ENCODE peak calls at places on chromosomes 11 and 22, in seven cellular contexts. P is NCI-H748 treated with DMSO at 0.1 percent for 48 hours; Y is neuronal stem cell; U is activated CD4-positive, alpha-beta T cell treated with anti-CD3 and anti-CD28 coated beads for 48 hours; N is stimulated activated CD8-positive, alpha-beta memory T cell treated with anti-CD3 and anti-CD28 coated beads, Interleukin-4, amount 100 ng/mL, for 4 hours; A is NB4; S is colonic mucosa. V is an unnamed sample.

GRCh38 chr11:27293500-27294417 is 69.3 kb downstream of the CCDC34 start:
- DNase-seq in N (no peak), P (no peak), U (no peak), Y (no peak), A (no peak), S (no peak), V (no peak)

GRCh38 chr11:36449566-36450390 is 60.3 kb downstream of the TRAF6 start:
- DNase-seq in P (no peak), A (peak; percentile 12), U (no peak), N (no peak), S (no peak), Y (no peak), V (no peak)

GRCh38 chr11:118606844-118607228 is 579 bp upstream of the PHLDB1 start:
- DNase-seq in Y (no peak), P (no peak), A (no peak), N (no peak), U (no peak), S (no peak), V (no peak)

GRCh38 chr11:120098503-120099054 is 39.3 kb downstream of the TRIM29 start:
- DNase-seq in Y (no peak), N (no peak), S (no peak), U (no peak), A (no peak), P (no peak), V (no peak)

GRCh38 chr11:2385156-2386151 is 8.3 kb downstream of the CD81 start:
- DNase-seq in P (no peak), N (no peak), Y (no peak), S (no peak), U (no peak), A (no peak), V (no peak)

GRCh38 chr22:22479116-22479515 is 29.4 kb downstream of the ZNF280B start:
- DNase-seq in P (no peak), Y (no peak), U (no peak), S (no peak), A (no peak), N (no peak), V (no peak)

GRCh38 chr22:48561676-48562075 is 1266.0 kb downstream of the BRD1 start:
- DNase-seq in P (no peak), S (no peak), Y (no peak), U (no peak), N (no peak), A (no peak), V (no peak)

GRCh38 chr11:118921929-118922744 is 3.6 kb downstream of the BCL9L start:
- DNase-seq in P (no peak), S (peak; percentile 87), Y (no peak), U (no peak), A (no peak), N (no peak), V (peak; percentile 83)

GRCh38 chr22:48261706-48262105 is 1499.3 kb downstream of the TBC1D22A start:
- DNase-seq in P (no peak), U (no peak), S (no peak), A (no peak), Y (no peak), N (no peak), V (no peak)

GRCh38 chr11:17414317-17414737 is 25.9 kb upstream of the KCNJ11 start:
- DNase-seq in P (no peak), Y (no peak), U (no peak), A (no peak), N (no peak), S (peak; percentile 45), V (no peak)

GRCh38 chr11:19879309-19880087 is 166.9 kb downstream of the NAV2 start:
- DNase-seq in A (no peak), N (no peak), S (no peak), Y (no peak), P (no peak), U (no peak), V (no peak)

GRCh38 chr22:40417881-40418280 is 47.5 kb downstream of the SGSM3 start:
- DNase-seq in N (no peak), U (no peak), A (no peak), S (no peak), P (no peak), Y (no peak), V (no peak)

GRCh38 chr11:65043881-65044501 is 3.0 kb downstream of the SAC3D1 start:
- DNase-seq in U (no peak), N (no peak), P (no peak), A (peak; percentile 70), Y (no peak), S (peak; percentile 40), V (peak; percentile 18)

GRCh38 chr11:65776196-65776595 is 4.6 kb downstream of the AP5B1 start:
- DNase-seq in A (peak; percentile 97), S (no peak), Y (no peak), P (no peak), U (no peak), N (no peak), V (no peak)

GRCh38 chr11:115222218-115222862 is 281.9 kb downstream of the CADM1 start:
- DNase-seq in N (no peak), P (peak; percentile 82), Y (no peak), A (peak; percentile 56), U (peak; percentile 16), S (no peak), V (no peak)

GRCh38 chr22:23110922-23111527 is 30.8 kb downstream of the RSPH14 start:
- DNase-seq in A (no peak), U (no peak), Y (no peak), S (no peak), P (no peak), N (no peak), V (no peak)

GRCh38 chr11:11582261-11582701 is 39.5 kb downstream of the GALNT18 start:
- DNase-seq in Y (no peak), U (no peak), A (no peak), P (no peak), N (no peak), S (no peak), V (peak; percentile 9)

GRCh38 chr22:44523981-44524759 is 26.1 kb upstream of the RTL6 start:
- DNase-seq in S (peak; percentile 30), U (no peak), N (no peak), Y (no peak), A (no peak), P (no peak), V (peak; percentile 59)

GRCh38 chr22:31230871-31231621 is 18.9 kb downstream of the LIMK2 start:
- DNase-seq in U (peak; percentile 20), P (no peak), Y (no peak), S (peak; percentile 70), A (peak; percentile 55), N (peak; percentile 14), V (peak; percentile 66)

GRCh38 chr11:128734439-128735224 is 40.8 kb downstream of the FLI1 start:
- DNase-seq in A (peak; percentile 70), S (peak; percentile 38), P (no peak), Y (no peak), U (peak; percentile 59), N (no peak), V (peak; percentile 45)

GRCh38 chr11:91243630-91244029 is 981.0 kb upstream of the FAT3 start:
- DNase-seq in P (no peak), A (peak; percentile 23), N (no peak), S (no peak), Y (no peak), U (no peak), V (no peak)

GRCh38 chr11:47607380-47607779 is 13.2 kb upstream of the C1QTNF4 start:
- DNase-seq in A (no peak), S (no peak), U (no peak), N (no peak), Y (no peak), P (no peak), V (peak; percentile 45)

GRCh38 chr11:132099692-132100091 is 729.3 kb downstream of the NTM start:
- DNase-seq in N (no peak), Y (peak; percentile 17), A (peak; percentile 38), P (no peak), S (no peak), U (peak; percentile 17), V (no peak)

GRCh38 chr22:24426859-24427499 is 420 bp upstream of the ADORA2A start:
- DNase-seq in A (no peak), Y (no peak), P (no peak), U (no peak), N (no peak), S (no peak), V (no peak)

GRCh38 chr11:21040615-21041014 is 371.2 kb downstream of the NELL1 start:
- DNase-seq in A (no peak), N (no peak), U (no peak), S (no peak), Y (no peak), P (no peak), V (no peak)

V was measured in mucosa of gallbladder.